ENCODE peak calls at places on chromosomes 3 and 15, in four cellular contexts. U is WTC11, A is HepG2, Q is K562. D is an unnamed sample.

GRCh38 chr3:197242784-197243432 is 55.5 kb downstream of the DLG1 start:
- DNase-seq in U (no peak), Q (no peak), A (no peak), D (no peak)

GRCh38 chr3:197298341-197298857 is at the start of gene DLG1:
- DNase-seq in U (peak; percentile 82), A (peak; percentile 88), Q (peak; percentile 92), D (peak; percentile 94)

GRCh38 chr3:170154569-170155143 is 26.9 kb downstream of the PHC3 start:
- DNase-seq in U (no peak), A (no peak), Q (no peak), D (peak; percentile 38)

GRCh38 chr3:122945230-122945629 is 82.3 kb downstream of the SEMA5B start:
- DNase-seq in U (no peak), A (no peak), Q (no peak), D (no peak)

GRCh38 chr15:85592148-85592547 is 202.6 kb downstream of the KLHL25 start:
- DNase-seq in A (peak; percentile 27), U (no peak), Q (no peak), D (peak; percentile 34)

GRCh38 chr3:133130168-133130567 is 92.0 kb downstream of the TMEM108 start:
- DNase-seq in Q (no peak), A (no peak), U (no peak), D (no peak)

GRCh38 chr15:96177279-96177678 is 153.2 kb upstream of the NR2F2 start:
- DNase-seq in Q (no peak), A (no peak), U (no peak), D (no peak)

GRCh38 chr3:178558637-178559036 is 22.4 kb downstream of the KCNMB2 start:
- DNase-seq in U (no peak), A (no peak), Q (no peak), D (no peak)

GRCh38 chr15:37015476-37015875 is 84.9 kb downstream of the MEIS2 start:
- DNase-seq in Q (no peak), U (no peak), A (no peak), D (no peak)

GRCh38 chr3:136626448-136626847 is 125.7 kb downstream of the STAG1 start:
- DNase-seq in U (no peak), Q (no peak), A (no peak), D (no peak)

GRCh38 chr3:19735111-19735510 is 198.9 kb downstream of the EFHB start:
- DNase-seq in Q (no peak), A (no peak), U (no peak), D (no peak)

GRCh38 chr3:172685331-172686214 is 25.3 kb downstream of the NCEH1 start:
- DNase-seq in A (no peak), Q (no peak), U (no peak), D (no peak)

GRCh38 chr3:98731720-98732238 is 31.4 kb upstream of the ST3GAL6 start:
- DNase-seq in Q (no peak), U (no peak), A (peak; percentile 73), D (peak; percentile 23)

GRCh38 chr3:77348244-77348855 is 308.5 kb downstream of the ROBO2 start:
- DNase-seq in U (peak; percentile 54), A (peak; percentile 9), Q (no peak), D (peak; percentile 1)

GRCh38 chr3:9183811-9184463 is 65.5 kb downstream of the SRGAP3 start:
- DNase-seq in Q (no peak), U (peak; percentile 63), A (no peak), D (no peak)

GRCh38 chr3:10508235-10508618 is 2.8 kb upstream of the ATP2B2 start:
- DNase-seq in Q (no peak), A (peak; percentile 42), U (no peak), D (no peak)
- TF ChIP-seq FOXJ3 in Q (no peak), A (no peak), U (no peak), D (no peak)

GRCh38 chr15:51229907-51230328 is 108.5 kb downstream of the CYP19A1 start:
- DNase-seq in Q (no peak), A (peak; percentile 8), U (no peak), D (peak; percentile 55)
- TF ChIP-seq FOXJ3 in Q (no peak), A (no peak), U (no peak), D (no peak)

GRCh38 chr3:101902041-101902440 is 52.7 kb downstream of the NFKBIZ start:
- DNase-seq in Q (no peak), U (no peak), A (no peak), D (no peak)

GRCh38 chr3:101898752-101899169 is 49.4 kb downstream of the NFKBIZ start:
- DNase-seq in Q (no peak), U (no peak), A (no peak), D (no peak)

GRCh38 chr3:101898062-101898461 is 48.7 kb downstream of the NFKBIZ start:
- DNase-seq in Q (no peak), A (no peak), U (no peak), D (no peak)

GRCh38 chr3:101900316-101900715 is 51.0 kb downstream of the NFKBIZ start:
- DNase-seq in Q (no peak), U (no peak), A (no peak), D (no peak)

DNA sequence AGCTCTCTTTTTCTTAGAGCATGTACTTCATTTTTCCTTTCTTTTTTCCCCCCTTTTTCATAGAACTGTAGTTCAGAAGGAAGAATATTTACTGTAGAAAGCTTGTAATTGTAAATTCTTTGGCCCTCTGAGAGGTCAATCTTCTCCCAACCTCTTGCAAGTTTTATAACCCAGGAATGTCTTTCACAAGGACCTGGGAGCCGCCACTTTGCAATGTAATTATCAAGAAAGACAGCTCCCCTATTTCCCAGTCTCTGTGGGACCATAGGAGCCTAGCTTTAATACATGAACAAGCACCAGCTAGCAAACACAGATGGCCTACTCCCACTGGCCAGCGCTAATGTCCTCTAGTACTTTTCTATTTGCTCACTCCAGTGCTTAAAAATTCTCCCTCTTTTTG is 51.4 kb downstream of the NFKBIZ start:
- DNase-seq in Q (no peak), U (no peak), A (no peak), D (no peak)
- TF ChIP-seq FOXJ3 in Q (no peak), U (no peak), A (no peak), D (no peak)

GRCh38 chr3:151976211-151977050 is 103.0 kb downstream of the SUCNR1 start:
- DNase-seq in Q (no peak), U (no peak), A (peak; percentile 14), D (no peak)
- TF ChIP-seq FOXJ3 in Q (no peak), U (no peak), A (no peak), D (no peak)

GRCh38 chr3:183533410-183534132 is 21.9 kb downstream of the KLHL6 start:
- DNase-seq in A (no peak), Q (no peak), U (peak; percentile 28), D (no peak)
- TF ChIP-seq FOXJ3 in A (no peak), Q (no peak), U (no peak), D (no peak)

DNA sequence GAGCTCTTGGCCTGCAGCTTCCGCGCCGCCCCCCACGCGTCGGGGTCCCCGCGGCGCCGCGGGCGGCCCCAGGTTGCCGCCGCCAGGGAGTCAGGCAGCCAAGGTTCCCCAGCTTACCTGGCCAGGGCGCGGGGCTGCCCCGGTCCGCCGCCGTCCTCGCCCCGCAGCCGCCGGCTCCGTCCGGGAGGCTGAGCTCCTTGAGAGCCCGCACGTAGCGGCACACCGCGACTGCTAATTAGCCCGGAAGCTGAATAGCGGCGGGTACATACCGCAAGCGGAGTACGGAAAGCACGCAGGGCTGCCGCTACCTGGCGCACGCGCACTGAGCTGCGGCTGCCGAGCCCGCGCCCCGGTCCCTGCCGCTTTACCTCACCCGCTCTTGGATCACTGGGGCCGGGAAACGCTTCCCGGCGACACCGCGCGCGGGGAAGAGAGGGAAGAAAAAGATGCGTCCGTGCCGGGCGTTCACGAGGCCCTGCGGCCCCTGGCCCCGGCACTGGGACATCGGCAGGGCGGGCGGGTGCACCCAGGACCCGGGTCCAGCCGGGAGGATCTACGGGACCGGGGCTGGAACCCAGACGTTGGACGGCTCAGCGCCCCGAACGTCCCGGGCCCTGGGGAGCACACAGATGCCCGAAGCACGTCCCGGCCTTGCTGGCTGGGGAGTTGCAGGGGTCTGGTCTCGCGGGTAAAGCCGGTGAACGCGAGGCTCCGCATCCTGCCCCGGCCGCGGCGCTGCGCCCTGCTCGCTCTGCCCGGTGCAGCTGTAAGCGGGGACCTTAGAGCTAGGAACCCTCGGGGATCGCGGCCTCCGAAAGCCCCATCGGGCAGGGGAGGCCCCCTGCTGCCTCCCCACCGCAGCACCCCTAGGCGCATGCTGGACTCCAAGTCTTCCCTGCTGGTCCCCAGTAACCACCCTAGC is at the start of gene GOLGA8B:
- DNase-seq in A (peak; percentile 64), U (peak; percentile 75), Q (peak; percentile 88), D (peak; percentile 93)
- TF ChIP-seq FOXJ3 in A (no peak), U (no peak), Q (no peak), D (no peak)

DNA sequence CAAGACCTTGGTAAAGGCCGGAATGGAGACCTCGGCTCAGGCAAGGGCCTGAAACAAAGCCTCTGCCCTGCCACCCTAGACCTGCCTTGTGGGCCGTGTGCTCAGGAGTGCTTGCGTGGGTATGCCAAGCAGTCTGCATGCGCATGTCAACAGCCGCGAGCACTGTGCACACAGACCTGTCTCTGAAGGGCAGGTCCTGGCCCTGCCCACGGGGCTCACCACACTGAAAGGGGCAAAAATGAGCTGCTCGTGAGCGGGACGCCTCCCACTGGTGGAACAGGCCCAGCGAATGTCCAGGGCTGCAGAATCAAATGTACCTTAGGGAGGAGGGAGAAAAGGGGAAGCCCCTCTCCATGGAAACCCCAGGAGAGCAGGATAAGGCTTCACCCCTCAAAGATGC is 44.3 kb upstream of the FGD5 start:
- DNase-seq in A (no peak), U (peak; percentile 20), Q (no peak), D (no peak)
- TF ChIP-seq FOXJ3 in A (no peak), U (no peak), Q (no peak), D (no peak)

GRCh38 chr15:57665939-57666338 is 40.6 kb upstream of the POLR2M start:
- DNase-seq in U (no peak), A (no peak), Q (no peak), D (no peak)

GRCh38 chr15:57671636-57672035 is 34.9 kb upstream of the POLR2M start:
- DNase-seq in A (no peak), Q (no peak), U (no peak), D (no peak)

GRCh38 chr15:57665187-57665586 is 41.3 kb upstream of the POLR2M start:
- DNase-seq in Q (no peak), A (no peak), U (no peak), D (no peak)

GRCh38 chr15:57667171-57667924 is 39.2 kb upstream of the POLR2M start:
- DNase-seq in A (peak; percentile 16), U (no peak), Q (no peak), D (peak; percentile 42)

GRCh38 chr15:57668074-57668473 is 38.4 kb upstream of the POLR2M start:
- DNase-seq in A (no peak), U (no peak), Q (no peak), D (no peak)
- TF ChIP-seq FOXJ3 in A (no peak), U (no peak), Q (no peak), D (no peak)